ENCODE peak calls at places on chromosomes 6 and 20, in four cellular contexts. K is left lung, A is IMR-90, U is GM20000. H is an unnamed sample.

GRCh38 chr6:111342913-111343312 is 140.1 kb downstream of the REV3L start:
- DNase-seq in K (no peak), A (peak), U (no peak), H (no peak)

GRCh38 chr6:53959717-53960116 is 151.5 kb upstream of the MLIP start:
- DNase-seq in K (no peak), A (peak), U (no peak), H (no peak)

GRCh38 chr6:79413562-79414002 is 123.6 kb downstream of the LCA5 start:
- DNase-seq in K (no peak), A (peak), U (no peak), H (no peak)

GRCh38 chr20:57031867-57032355 is 234.5 kb downstream of the BMP7 start:
- DNase-seq in K (no peak), A (no peak), U (no peak), H (no peak)

GRCh38 chr20:36847009-36847709 is 28.8 kb upstream of the TLDC2 start:
- DNase-seq in K (no peak), A (peak), U (no peak), H (no peak)

GRCh38 chr20:53876470-53876869 is 193.9 kb downstream of the BCAS1 start:
- DNase-seq in K (no peak), A (no peak), U (no peak), H (no peak)

GRCh38 chr6:56370127-56370540 is 122.8 kb upstream of the COL21A1 start:
- DNase-seq in K (no peak), A (no peak), U (no peak), H (no peak)

GRCh38 chr6:14037402-14038277 is 79.9 kb upstream of the CD83 start:
- DNase-seq in K (no peak), A (peak), U (no peak), H (no peak)

GRCh38 chr6:39865011-39865888 is 69.0 kb downstream of the MOCS1 start:
- DNase-seq in K (no peak), A (peak), U (peak), H (peak)

GRCh38 chr20:49821381-49821780 is 8.8 kb downstream of the SLC9A8 start:
- DNase-seq in K (no peak), A (no peak), U (no peak), H (no peak)
- TF ChIP-seq CTCF in K (no peak), A (no peak), U (no peak), H (no peak)

DNA sequence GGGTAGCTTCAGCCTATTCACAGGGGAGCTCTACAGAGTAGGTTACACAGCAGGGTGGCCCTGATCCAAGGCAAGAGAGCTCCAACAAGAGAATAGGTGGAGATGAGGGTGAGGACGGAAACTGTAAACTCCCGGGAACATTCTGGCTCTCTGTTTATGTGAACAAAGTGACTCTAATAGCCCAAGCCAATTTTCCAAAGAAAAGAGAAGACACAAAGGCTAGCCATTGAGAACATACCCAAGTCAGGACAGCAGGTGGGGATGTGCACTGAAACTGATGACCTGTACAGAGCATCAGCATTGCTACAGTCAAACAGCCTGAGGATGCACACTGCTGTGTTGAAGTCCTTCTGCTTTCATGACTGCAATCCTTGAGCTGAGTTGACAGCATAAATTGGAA is 136.0 kb upstream of the TOP1 start:
- DNase-seq in K (no peak), A (no peak), U (no peak), H (no peak)
- TF ChIP-seq CTCF in K (no peak), A (no peak), U (no peak), H (no peak)

GRCh38 chr6:29375191-29375590 is at the start of gene OR12D3:
- DNase-seq in K (no peak), A (no peak), U (no peak), H (no peak)

DNA sequence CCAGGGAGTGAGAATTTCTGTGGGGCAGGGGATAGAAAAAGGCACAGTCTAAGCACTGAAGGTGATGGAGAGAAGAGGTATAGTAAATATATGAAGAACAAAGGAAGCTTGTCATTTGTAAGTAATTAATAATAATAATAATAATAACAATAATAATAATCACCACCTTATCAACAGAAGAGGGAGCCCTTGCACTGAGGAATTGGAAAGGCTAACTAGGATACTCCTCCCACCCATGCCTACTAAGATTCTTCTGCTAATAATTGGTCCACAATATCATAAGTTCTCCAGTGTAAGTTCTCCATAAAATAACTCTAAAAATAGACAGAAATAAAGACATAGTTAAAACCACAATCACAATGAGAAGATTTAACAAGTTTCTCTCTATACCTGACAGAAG is 912 bp upstream of the OR12D3 start:
- DNase-seq in K (no peak), A (no peak), U (peak), H (peak)
- TF ChIP-seq CTCF in K (no peak), A (no peak), U (no peak), H (peak)

DNA sequence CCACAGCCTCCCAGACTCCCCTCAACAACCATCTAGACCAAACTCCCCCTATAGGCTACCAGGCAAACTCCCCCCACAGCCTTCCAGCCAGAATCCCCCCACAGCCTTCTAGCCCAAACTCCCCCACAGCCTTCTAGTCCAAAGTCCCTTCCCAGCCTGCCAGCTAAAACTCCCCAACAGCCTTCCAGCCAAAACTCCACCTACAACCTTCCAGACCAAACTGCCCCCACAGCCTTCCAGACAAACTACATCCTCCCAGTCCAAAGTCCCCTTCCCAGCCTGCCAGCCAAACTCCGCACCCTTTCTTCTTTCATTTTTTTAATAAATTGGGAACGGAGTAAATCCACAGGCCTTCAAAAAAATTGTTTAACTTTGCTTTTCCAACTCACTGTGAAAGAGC is 37.4 kb upstream of the SYNDIG1 start:
- DNase-seq in K (no peak), A (no peak), U (no peak), H (no peak)
- TF ChIP-seq CTCF in K (no peak), A (no peak), U (no peak), H (no peak)

DNA sequence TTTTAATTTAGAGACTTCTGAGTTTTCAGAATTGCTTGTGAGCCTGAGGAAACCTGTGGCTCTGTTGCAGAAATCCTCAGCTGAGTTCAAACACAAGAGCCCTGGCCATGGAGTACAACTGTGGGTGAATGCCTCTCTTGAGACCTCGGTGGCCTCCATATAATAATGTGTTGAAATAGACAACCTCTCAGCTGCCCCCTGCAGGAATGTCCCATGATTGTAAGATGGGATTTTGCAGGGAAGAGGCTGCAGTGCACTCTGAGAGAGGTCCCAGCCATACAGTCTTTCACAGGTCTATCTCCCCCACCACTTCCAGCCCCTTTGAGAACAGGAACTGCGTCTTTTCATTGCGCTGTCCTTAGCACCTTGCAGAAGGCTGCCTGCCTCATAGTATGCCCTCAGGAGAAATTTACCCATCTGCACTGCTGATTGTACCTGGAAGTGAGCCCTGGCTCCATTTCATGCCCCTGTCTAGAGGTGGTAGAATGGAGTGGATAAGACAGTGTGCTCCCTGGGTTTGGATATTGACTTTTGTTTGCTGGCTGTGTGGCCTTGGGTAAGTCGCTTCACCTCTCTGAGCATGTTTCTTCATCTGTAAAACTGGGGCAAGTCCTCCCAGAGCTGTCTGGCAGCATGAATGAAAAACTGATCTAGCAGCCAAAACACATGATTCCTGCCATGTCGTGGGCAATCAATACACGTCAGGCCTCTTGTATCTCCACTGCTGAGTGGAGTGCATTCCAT is 16.8 kb upstream of the CDH22 start:
- DNase-seq in K (no peak), A (peak), U (no peak), H (no peak)
- TF ChIP-seq CTCF in K (no peak), A (peak), U (no peak), H (peak)

DNA sequence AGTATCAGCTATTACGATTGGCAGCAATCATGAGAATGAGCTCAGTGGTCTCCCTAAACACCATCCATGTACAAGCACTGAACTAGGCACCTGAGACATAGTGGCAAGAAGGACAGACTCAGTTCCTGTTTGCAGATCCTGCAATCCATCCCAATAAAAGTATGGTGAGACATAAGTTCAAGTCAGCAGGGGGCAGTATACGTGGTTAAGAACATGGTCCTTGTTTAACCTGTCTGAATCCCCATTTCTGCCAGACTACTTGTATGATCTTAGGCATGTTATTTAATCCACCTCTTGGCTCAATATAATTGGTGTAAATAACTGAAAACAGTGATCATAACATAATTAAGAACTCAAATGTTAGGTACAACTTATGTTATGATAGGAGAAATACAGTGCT is 33.2 kb upstream of the PNISR start:
- DNase-seq in K (no peak), A (peak), U (no peak), H (no peak)
- TF ChIP-seq CTCF in K (no peak), A (peak), U (no peak), H (no peak)

GRCh38 chr6:156686429-156686939 is 90.7 kb upstream of the ARID1B start:
- DNase-seq in K (no peak), A (peak), U (peak), H (no peak)
- TF ChIP-seq CTCF in K (no peak), A (peak), U (peak), H (peak)

DNA sequence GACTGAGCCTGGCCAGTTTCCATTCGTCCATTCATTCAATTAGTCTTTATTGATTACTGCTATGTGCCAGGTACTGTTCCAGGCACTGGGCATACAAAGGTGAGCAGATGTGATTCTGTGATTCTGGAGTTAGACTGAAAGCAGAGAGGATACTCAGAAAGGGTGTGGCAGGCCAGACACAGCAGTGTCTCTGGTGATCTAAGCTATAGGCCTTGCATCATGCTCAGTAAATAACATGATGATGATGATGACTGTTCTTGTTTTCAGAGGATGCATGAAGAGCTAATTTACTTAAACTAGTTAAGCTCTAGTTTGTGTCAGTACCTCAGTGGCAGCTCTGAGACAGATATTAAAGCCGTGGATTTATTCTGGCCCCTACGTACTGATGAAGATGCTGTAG is 31.4 kb upstream of the FUCA2 start:
- DNase-seq in K (no peak), A (peak), U (no peak), H (no peak)
- TF ChIP-seq CTCF in K (no peak), A (no peak), U (no peak), H (no peak)

DNA sequence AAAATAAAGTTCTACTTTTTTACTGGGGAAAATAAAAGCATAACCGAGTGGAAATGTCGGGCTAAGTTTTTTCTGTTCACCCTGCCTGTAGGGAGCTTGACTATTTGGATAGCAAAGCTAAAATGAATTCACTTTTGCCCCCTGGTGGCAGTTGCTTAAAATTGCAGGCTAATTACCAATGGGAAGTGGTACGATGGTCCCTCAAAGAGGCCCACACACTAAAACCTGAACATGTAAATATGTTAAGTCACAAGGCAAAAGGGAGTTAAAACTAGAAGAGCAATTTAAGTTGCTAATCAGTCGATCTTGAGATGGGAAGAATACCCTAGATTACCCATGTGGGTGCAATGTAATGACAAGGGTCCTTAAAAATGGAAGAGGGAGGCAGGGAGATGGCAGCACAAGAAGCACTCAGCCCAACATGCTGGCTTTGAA is 916 bp upstream of the SUN5 start:
- DNase-seq in K (no peak), A (peak), U (peak), H (peak)
- TF ChIP-seq CTCF in K (peak), A (peak), U (peak), H (no peak)